ENCODE peak calls at places on chromosomes 6 and 20, in ten cellular contexts. I is prostate gland, H is SK-N-SH, N is spleen, Y is H1, M is stomach, Z is HCT116, C is GM23338, R is suprapubic skin, F is Panc1. Q is an unnamed sample.

GRCh38 chr6:30690403-30691207 is at the start of gene NRM:
- DNase-seq in I (peak; percentile 87), H (peak; percentile 94), N (peak; percentile 94), Y (no peak), M (peak; percentile 87), Z (no peak), C (peak; percentile 95), R (peak; percentile 92), F (peak; percentile 55), Q (peak; percentile 97)

GRCh38 chr6:34554593-34555322 is 1.4 kb downstream of the SPDEF start:
- DNase-seq in I (peak; percentile 40), H (no peak), N (no peak), Y (no peak), M (no peak), Z (no peak), C (no peak), R (no peak), F (no peak), Q (no peak)

GRCh38 chr6:149318581-149319286 is 1.2 kb downstream of the TAB2 start:
- DNase-seq in I (no peak), H (peak; percentile 9), N (no peak), Y (no peak), M (no peak), Z (no peak), C (peak; percentile 37), R (no peak), F (no peak), Q (no peak)

GRCh38 chr6:82906951-82907350 is 158.7 kb downstream of the UBE3D start:
- DNase-seq in I (no peak), H (no peak), N (no peak), Y (no peak), M (no peak), Z (no peak), C (no peak), R (no peak), F (no peak), Q (no peak)

GRCh38 chr20:37463726-37464125 is 57.3 kb upstream of the NNAT start:
- DNase-seq in I (no peak), H (no peak), N (no peak), Y (no peak), M (no peak), Z (no peak), C (no peak), R (no peak), F (no peak), Q (peak; percentile 45)

GRCh38 chr6:63882208-63882607 is 246.6 kb downstream of the PHF3 start:
- DNase-seq in I (no peak), H (peak; percentile 16), N (no peak), Y (no peak), M (no peak), Z (peak; percentile 7), C (peak; percentile 43), R (no peak), F (peak; percentile 4), Q (no peak)

GRCh38 chr20:18679020-18679419 is 91.2 kb downstream of the DTD1 start:
- DNase-seq in I (no peak), H (no peak), N (no peak), Y (no peak), M (peak; percentile 43), Z (no peak), C (peak; percentile 71), R (no peak), F (no peak), Q (no peak)

GRCh38 chr6:11650297-11650696 is 112.7 kb downstream of the TMEM170B start:
- DNase-seq in I (no peak), H (no peak), N (no peak), Y (peak; percentile 90), M (no peak), Z (no peak), C (peak; percentile 90), R (no peak), F (no peak), Q (no peak)

GRCh38 chr20:4066551-4066950 is 51.2 kb upstream of the RNF24 start:
- DNase-seq in I (no peak), H (no peak), N (no peak), Y (no peak), M (no peak), Z (no peak), C (no peak), R (no peak), F (no peak), Q (peak; percentile 14)

GRCh38 chr20:4063631-4064030 is 48.3 kb upstream of the RNF24 start:
- DNase-seq in I (no peak), H (no peak), N (no peak), Y (no peak), M (no peak), Z (no peak), C (peak; percentile 48), R (no peak), F (no peak), Q (peak; percentile 43)

GRCh38 chr20:4065405-4065841 is 50.1 kb upstream of the RNF24 start:
- DNase-seq in I (no peak), H (no peak), N (no peak), Y (no peak), M (no peak), Z (no peak), C (no peak), R (no peak), F (no peak), Q (no peak)

GRCh38 chr20:4062721-4063606 is 47.6 kb upstream of the RNF24 start:
- DNase-seq in I (no peak), H (no peak), N (no peak), Y (no peak), M (no peak), Z (no peak), C (no peak), R (no peak), F (no peak), Q (peak; percentile 55)

DNA sequence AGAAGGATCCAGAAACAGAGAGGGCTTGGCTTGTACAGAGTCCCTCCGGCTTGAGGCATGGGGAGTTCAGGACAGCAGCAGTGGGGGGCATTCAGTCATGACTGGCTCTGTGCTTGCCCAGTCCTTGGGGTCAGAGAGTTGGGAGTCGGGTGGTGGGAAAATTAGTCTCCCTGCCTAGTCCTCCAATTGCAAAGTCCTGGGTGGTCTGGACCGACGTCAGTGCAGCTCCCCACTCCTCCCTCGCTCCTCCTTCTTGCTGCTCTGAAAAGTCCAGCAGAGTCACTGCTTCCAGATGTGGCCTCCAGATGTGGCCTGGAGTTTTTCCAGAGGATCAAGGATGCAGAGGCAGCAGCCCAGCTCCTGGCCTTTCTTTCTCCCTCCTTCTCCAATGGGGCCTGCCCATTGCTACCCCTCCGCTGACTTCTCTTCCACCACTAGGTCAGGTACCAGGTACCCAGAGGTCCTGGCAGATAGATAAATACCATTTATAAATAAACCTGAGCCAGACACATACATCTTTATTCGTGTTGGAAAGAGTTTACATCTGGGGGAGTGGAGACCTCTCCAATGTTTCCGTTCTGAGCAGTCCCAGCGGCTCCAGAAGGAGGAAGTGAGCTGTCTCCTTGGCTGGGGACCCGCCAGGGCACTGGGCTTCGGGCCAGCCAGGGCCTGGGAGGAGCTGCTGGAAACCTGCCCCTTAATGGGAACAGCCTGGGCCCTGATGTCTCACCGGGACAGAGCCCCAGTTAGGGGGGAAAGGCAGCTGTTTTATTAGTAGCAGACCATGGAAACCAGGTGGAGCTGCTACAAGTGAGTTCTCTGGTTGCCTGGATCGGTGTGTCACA is 49.0 kb upstream of the RNF24 start:
- DNase-seq in I (peak; percentile 91), H (peak; percentile 68), N (peak; percentile 86), Y (no peak), M (peak; percentile 94), Z (peak; percentile 10), C (peak; percentile 70), R (peak; percentile 93), F (no peak), Q (peak; percentile 96)
- TF ChIP-seq POLR2AphosphoS5 in I (peak; percentile 90), H (peak; percentile 40), N (peak; percentile 52), Y (no peak), M (no peak), Z (peak; percentile 27), C (no peak), R (no peak), F (no peak), Q (no peak)

DNA sequence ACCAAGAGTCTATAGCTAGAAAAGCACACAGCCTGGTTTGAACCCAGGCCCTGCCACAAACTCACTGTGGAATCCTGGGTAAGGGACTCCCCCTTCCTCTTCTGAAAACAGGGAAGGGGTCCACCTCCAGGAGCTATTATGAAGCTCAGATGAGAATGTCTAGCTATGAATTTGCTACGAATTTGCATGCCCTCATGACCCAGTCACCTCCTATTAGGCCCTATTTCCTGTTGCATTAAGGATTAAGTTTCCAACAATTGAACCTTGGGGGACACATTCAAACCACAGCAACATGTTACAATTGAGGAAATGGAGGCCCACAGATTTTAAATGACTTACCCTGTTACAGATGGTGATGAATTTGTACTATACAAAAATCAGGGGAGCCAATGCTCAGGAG is 46.2 kb downstream of the PREX1 start:
- DNase-seq in I (no peak), H (no peak), N (no peak), Y (no peak), M (no peak), Z (no peak), C (no peak), R (no peak), F (no peak), Q (no peak)
- H3K4me3 ChIP-seq in I (no peak overlapping the region), H (no peak overlapping the region), N (no peak overlapping the region), Y (no peak overlapping the region), M (no peak overlapping the region), Z (no peak overlapping the region), C (no peak overlapping the region), R (no peak overlapping the region), F (no peak overlapping the region), Q (no peak overlapping the region)

GRCh38 chr20:63491635-63492230 is 7.2 kb downstream of the EEF1A2 start:
- DNase-seq in I (no peak), H (no peak), N (no peak), Y (no peak), M (no peak), Z (no peak), C (no peak), R (no peak), F (no peak), Q (no peak)
- H3K27me3 ChIP-seq in I (peaks cover 11% of the 10 kb centered on the region), H (no peaks in the 10 kb centered on the region), N (peaks cover 6% of the 10 kb centered on the region), Y (peaks cover 18% of the 10 kb centered on the region), M (peaks cover 75% of the 10 kb centered on the region), Z (no peaks in the 10 kb centered on the region), C (peaks cover 33% of the 10 kb centered on the region), R (peaks cover 70% of the 10 kb centered on the region), F (no peaks in the 10 kb centered on the region), Q (peaks cover 41% of the 10 kb centered on the region)

GRCh38 chr20:23047738-23048214 is 1.7 kb downstream of the THBD start:
- DNase-seq in I (no peak), H (no peak), N (peak; percentile 89), Y (no peak), M (peak; percentile 46), Z (no peak), C (peak; percentile 12), R (no peak), F (no peak), Q (no peak)

GRCh38 chr20:23049933-23050838 is 714 bp upstream of the THBD start:
- DNase-seq in I (no peak), H (no peak), N (peak; percentile 92), Y (no peak), M (peak; percentile 71), Z (no peak), C (peak; percentile 53), R (peak; percentile 83), F (no peak), Q (peak; percentile 72)

GRCh38 chr20:23047001-23047737 is 2.3 kb downstream of the THBD start:
- DNase-seq in I (no peak), H (no peak), N (no peak), Y (no peak), M (no peak), Z (no peak), C (no peak), R (no peak), F (no peak), Q (no peak)

GRCh38 chr20:23049201-23049932 is at the start of gene THBD:
- DNase-seq in I (peak; percentile 35), H (no peak), N (peak; percentile 92), Y (no peak), M (peak; percentile 76), Z (no peak), C (peak; percentile 68), R (peak; percentile 89), F (no peak), Q (peak; percentile 86)

GRCh38 chr20:23048283-23049200 is 930 bp downstream of the THBD start:
- DNase-seq in I (peak; percentile 17), H (no peak), N (peak; percentile 96), Y (no peak), M (peak; percentile 79), Z (no peak), C (peak; percentile 84), R (peak; percentile 75), F (no peak), Q (peak; percentile 75)
- TF ChIP-seq POLR2AphosphoS5 in I (no peak), H (no peak), N (no peak), Y (no peak), M (no peak), Z (no peak), C (no peak), R (no peak), F (no peak), Q (no peak)

Q was measured in sigmoid colon.